ENCODE peak calls at places on chromosomes 3 and 15, in nine cellular contexts. T is fibroblast of pulmonary artery; N is uterus; S is WERI-Rb-1; E is fibroblast of lung; R is upper lobe of right lung; X is CD8-positive, alpha-beta T cell; U is PC-3; Q is adrenal gland. P is an unnamed sample.

GRCh38 chr3:30613135-30613825 is 6.9 kb downstream of the TGFBR2 start:
- DNase-seq in U (no peak), R (no peak), X (no peak), T (no peak), E (no peak), S (no peak), N (no peak), Q (peak), P (no peak)

GRCh38 chr3:137998643-137999042 is 11.3 kb upstream of the CLDN18 start:
- DNase-seq in S (no peak), R (no peak), X (no peak), N (no peak), Q (no peak), T (no peak), E (no peak), U (no peak), P (no peak)

GRCh38 chr3:14791343-14791945 is 27.3 kb upstream of the FGD5 start:
- DNase-seq in X (peak), E (peak), S (peak), U (peak), T (peak), Q (peak), N (peak), R (peak), P (peak)

GRCh38 chr15:78540955-78541743 is 905 bp downstream of the PSMA4 start:
- DNase-seq in T (no peak), S (no peak), U (peak), E (no peak), Q (no peak), N (no peak), X (no peak), R (no peak), P (peak)

GRCh38 chr3:85862893-85863455 is 904.2 kb downstream of the CADM2 start:
- DNase-seq in R (no peak), U (no peak), E (no peak), N (no peak), X (no peak), Q (no peak), T (no peak), S (no peak), P (no peak)

GRCh38 chr3:149512073-149512782 is 37.7 kb downstream of the TM4SF4 start:
- DNase-seq in N (peak), Q (peak), E (peak), T (peak), X (no peak), U (peak), R (peak), S (peak), P (peak)

GRCh38 chr3:34011171-34012101 is 213.0 kb downstream of the PDCD6IP start:
- DNase-seq in E (peak), R (no peak), Q (no peak), U (peak), S (peak), X (no peak), N (no peak), T (peak), P (peak)

GRCh38 chr3:45826321-45826720 is 15.6 kb downstream of the LZTFL1 start:
- DNase-seq in E (no peak), Q (no peak), T (no peak), U (no peak), N (no peak), X (no peak), R (no peak), S (no peak), P (no peak)

GRCh38 chr3:87336761-87337160 is 60.4 kb upstream of the POU1F1 start:
- DNase-seq in S (no peak), Q (no peak), X (no peak), R (no peak), U (peak), T (no peak), N (no peak), E (peak), P (peak)

GRCh38 chr3:98914210-98915080 is 12.9 kb upstream of the DCBLD2 start:
- DNase-seq in U (peak), S (no peak), X (no peak), Q (peak), N (no peak), R (no peak), T (no peak), E (peak), P (peak)

GRCh38 chr3:50189274-50189673 is 2.1 kb upstream of the GNAT1 start:
- DNase-seq in E (peak), Q (peak), S (peak), N (peak), T (peak), U (peak), X (no peak), R (no peak), P (peak)

GRCh38 chr15:60325905-60326304 is 71.9 kb downstream of the ANXA2 start:
- DNase-seq in N (no peak), S (no peak), R (no peak), Q (no peak), T (no peak), U (no peak), X (no peak), E (no peak), P (no peak)

GRCh38 chr15:90701048-90701447 is 16.1 kb upstream of the BLM start:
- DNase-seq in T (no peak), X (no peak), R (no peak), Q (no peak), S (no peak), E (no peak), N (no peak), U (no peak), P (no peak)

GRCh38 chr3:16866447-16867025 is 18.2 kb upstream of the PLCL2 start:
- DNase-seq in E (peak), Q (peak), S (no peak), U (peak), T (peak), R (no peak), X (no peak), N (no peak), P (no peak)

GRCh38 chr3:33879540-33879939 is 81.1 kb downstream of the PDCD6IP start:
- DNase-seq in R (no peak), X (no peak), E (no peak), U (no peak), S (no peak), Q (no peak), T (no peak), N (no peak), P (peak)

GRCh38 chr3:66253790-66254620 is 33.2 kb downstream of the SLC25A26 start:
- DNase-seq in E (peak), U (peak), N (no peak), Q (no peak), S (no peak), R (no peak), T (peak), X (no peak), P (peak)

GRCh38 chr15:101487060-101487459 is 2.4 kb downstream of the PCSK6 start:
- DNase-seq in Q (no peak), S (no peak), E (no peak), X (no peak), R (no peak), U (no peak), T (no peak), N (no peak), P (no peak)

GRCh38 chr15:101489633-101490407 is at the start of gene PCSK6:
- DNase-seq in R (no peak), S (peak), X (no peak), Q (no peak), N (no peak), U (no peak), T (no peak), E (peak), P (peak)

GRCh38 chr15:101490408-101490891 is 943 bp upstream of the PCSK6 start:
- DNase-seq in U (no peak), N (no peak), Q (no peak), T (no peak), X (no peak), E (no peak), S (no peak), R (no peak), P (no peak)

GRCh38 chr15:101489236-101489632 is 273 bp downstream of the PCSK6 start:
- DNase-seq in R (peak), T (peak), U (peak), E (peak), S (peak), Q (peak), N (no peak), X (no peak), P (no peak)

DNA sequence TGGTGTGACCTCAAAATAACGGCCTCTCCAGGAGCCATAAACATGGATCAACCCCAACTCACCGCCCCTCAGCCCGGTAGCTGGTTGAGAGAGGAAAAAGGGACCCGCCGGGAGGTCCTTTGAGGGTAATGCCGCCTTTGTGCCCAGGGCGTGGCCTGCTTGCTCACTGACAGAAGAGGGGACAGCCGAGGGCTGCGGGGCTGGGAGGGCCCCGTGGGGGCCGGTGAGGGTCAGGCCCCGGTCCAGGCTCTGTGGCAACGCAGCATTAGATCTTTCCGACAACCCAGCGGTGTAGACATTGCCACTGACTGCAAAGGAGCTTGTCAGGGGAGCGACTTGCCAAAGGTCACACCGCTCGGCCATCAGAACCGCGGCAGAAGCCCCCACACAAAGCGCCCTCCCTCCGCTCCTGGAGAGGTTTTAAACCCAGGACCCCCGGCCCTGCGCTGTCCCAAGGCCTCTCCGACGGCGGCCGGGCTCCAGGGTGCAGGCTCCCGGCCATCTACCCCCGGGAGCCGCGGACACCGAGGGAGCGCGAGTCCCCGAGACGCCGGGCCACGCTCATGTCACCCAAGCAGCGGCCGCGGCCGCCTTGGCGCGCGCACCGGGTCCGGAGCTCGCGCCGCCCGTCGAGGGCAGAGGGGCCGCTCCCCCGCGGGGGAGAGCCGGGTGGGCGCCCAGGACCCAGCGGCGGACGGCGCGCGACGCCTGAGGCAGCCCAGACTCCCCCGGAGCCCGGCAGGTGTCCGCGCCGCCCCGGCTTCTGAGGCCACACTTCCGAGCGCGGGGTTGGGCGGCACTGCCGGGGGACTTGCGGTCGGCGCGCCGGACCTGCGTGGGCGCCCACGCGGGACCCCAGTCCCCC is 975 bp downstream of the PCSK6 start:
- DNase-seq in U (no peak), E (no peak), T (no peak), N (no peak), R (no peak), Q (no peak), X (no peak), S (no peak), P (no peak)
- H3K4me3 ChIP-seq in U (no peak), E (no peak), T (no peak), N (no peak), R (peak), Q (peak), X (no peak), S (peak), P (peak)

DNA sequence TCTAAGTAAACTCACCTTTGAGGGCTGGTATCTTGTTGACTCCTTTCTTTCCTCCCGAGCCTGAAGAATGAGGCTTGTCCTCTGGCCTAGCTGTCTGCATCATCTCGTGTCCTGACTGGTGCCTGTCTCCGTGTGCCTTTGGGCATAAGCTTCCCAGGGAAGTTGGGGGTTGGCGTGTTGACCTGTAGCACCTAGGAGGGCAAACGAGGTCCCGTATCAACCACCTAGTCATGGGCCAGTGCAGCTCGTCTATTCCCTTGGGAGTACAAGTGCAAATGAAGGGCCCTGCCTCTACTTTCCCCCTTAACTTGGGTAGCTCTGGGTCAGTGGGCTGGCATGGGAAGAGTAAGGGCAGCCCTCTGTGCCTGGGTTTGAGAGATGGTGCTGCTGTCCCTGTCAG is 8.7 kb downstream of the TEX264 start:
- DNase-seq in S (no peak), R (no peak), N (no peak), T (no peak), X (no peak), U (no peak), Q (no peak), E (no peak), P (no peak)
- TF ChIP-seq CTCF in S (no peak), R (no peak), N (no peak), T (no peak), X (no peak), U (no peak), Q (no peak), E (no peak), P (no peak)

GRCh38 chr3:187102073-187102634 is 37.1 kb downstream of the RPL39L start:
- DNase-seq in N (no peak), U (no peak), X (no peak), S (no peak), R (no peak), E (no peak), Q (no peak), T (no peak), P (peak)
- H3K4me3 ChIP-seq in N (no peak), U (no peak), X (no peak), S (no peak), R (peak), E (peak), Q (peak), T (peak), P (peak)

GRCh38 chr15:98386594-98386993 is 261.7 kb upstream of the IGF1R start:
- DNase-seq in R (no peak), N (no peak), X (no peak), E (no peak), S (no peak), U (no peak), T (no peak), Q (no peak), P (no peak)

GRCh38 chr15:98384328-98385029 is 263.9 kb upstream of the IGF1R start:
- DNase-seq in E (no peak), X (no peak), N (no peak), Q (no peak), S (no peak), T (no peak), R (no peak), U (no peak), P (no peak)

GRCh38 chr15:98383571-98383970 is 264.8 kb upstream of the IGF1R start:
- DNase-seq in Q (no peak), E (no peak), X (no peak), N (no peak), U (no peak), S (no peak), R (no peak), T (no peak), P (no peak)

GRCh38 chr15:98381446-98381845 is 266.9 kb upstream of the IGF1R start:
- DNase-seq in U (no peak), Q (no peak), R (no peak), X (no peak), T (no peak), E (no peak), N (no peak), S (no peak), P (no peak)

GRCh38 chr15:98382139-98382538 is 266.2 kb upstream of the IGF1R start:
- DNase-seq in Q (no peak), R (no peak), T (no peak), E (no peak), S (no peak), N (no peak), X (no peak), U (no peak), P (no peak)
- TF ChIP-seq CTCF in Q (no peak), R (no peak), T (no peak), E (no peak), S (no peak), N (no peak), X (no peak), U (no peak), P (no peak)

GRCh38 chr3:156643729-156644389 is 30.5 kb upstream of the TIPARP start:
- DNase-seq in T (peak), S (no peak), E (peak), U (no peak), X (no peak), R (no peak), Q (no peak), N (no peak), P (no peak)
- H3K4me3 ChIP-seq in T (no peak), S (no peak), E (no peak), U (no peak), X (no peak), R (no peak), Q (peak), N (no peak), P (no peak)